ENCODE peak calls at places on chromosomes 13 and 19, in seven cellular contexts. R is IMR-90, E is A549, C is H1, A is GM12878, Z is SK-N-SH, B is HepG2. G is an unnamed sample.

GRCh38 chr19:6233051-6233826 is 46.5 kb downstream of the MLLT1 start:
- DNase-seq in R (peak; percentile 43), Z (no peak), B (no peak), C (no peak), E (no peak), A (no peak), G (no peak)

GRCh38 chr19:50721441-50722137 is 1.6 kb upstream of the CLEC11A start:
- DNase-seq in C (no peak), A (no peak), R (no peak), Z (no peak), E (no peak), B (no peak), G (no peak)

GRCh38 chr19:50949792-50950320 is 3.0 kb downstream of the KLK5 start:
- DNase-seq in B (no peak), Z (no peak), A (no peak), R (no peak), C (no peak), E (no peak), G (no peak)

GRCh38 chr13:71515639-71516038 is 351.4 kb downstream of the DACH1 start:
- DNase-seq in A (no peak), Z (no peak), C (no peak), E (no peak), R (no peak), B (no peak), G (no peak)

GRCh38 chr13:62627226-62627625 is 1211.6 kb upstream of the PCDH20 start:
- DNase-seq in E (no peak), C (no peak), R (no peak), A (no peak), B (no peak), Z (no peak), G (no peak)

GRCh38 chr19:16627194-16627927 is 643 bp downstream of the MED26 start:
- DNase-seq in C (no peak), A (no peak), Z (peak; percentile 44), E (no peak), R (no peak), B (peak; percentile 10), G (no peak)

GRCh38 chr13:42107006-42107405 is 58.6 kb downstream of the DGKH start:
- DNase-seq in A (no peak), R (no peak), B (no peak), Z (no peak), C (no peak), E (no peak), G (no peak)

GRCh38 chr13:51807041-51807440 is 3.1 kb upstream of the DHRS12 start:
- DNase-seq in E (no peak), Z (no peak), C (no peak), B (no peak), R (no peak), A (no peak), G (no peak)

GRCh38 chr13:105016266-105016665 is 1519.2 kb downstream of the EFNB2 start:
- DNase-seq in R (no peak), C (no peak), E (no peak), B (no peak), Z (no peak), A (no peak), G (no peak)

GRCh38 chr19:9175326-9175725 is 3.5 kb upstream of the OR7D2 start:
- DNase-seq in Z (no peak), R (no peak), C (no peak), E (no peak), B (no peak), A (no peak), G (no peak)

GRCh38 chr19:35120492-35120891 is 4.9 kb downstream of the FXYD3 start:
- DNase-seq in A (no peak), C (no peak), E (peak; percentile 57), B (no peak), Z (no peak), R (peak; percentile 66), G (no peak)

GRCh38 chr13:33235564-33235963 is 50.0 kb downstream of the STARD13 start:
- DNase-seq in Z (no peak), B (no peak), C (no peak), R (no peak), E (no peak), A (no peak), G (no peak)

GRCh38 chr19:44260343-44260681 is 626 bp downstream of the ZNF233 start:
- DNase-seq in B (no peak), R (no peak), A (no peak), Z (peak; percentile 21), C (no peak), E (no peak), G (no peak)

GRCh38 chr19:33252971-33253370 is 27.3 kb upstream of the SLC7A10 start:
- DNase-seq in E (no peak), Z (no peak), B (no peak), R (no peak), A (no peak), C (no peak), G (no peak)

GRCh38 chr19:55649579-55650557 is 1.9 kb downstream of the CCDC106 start:
- DNase-seq in E (no peak), R (no peak), C (no peak), A (no peak), Z (no peak), B (no peak), G (no peak)

GRCh38 chr19:55648657-55649578 is 906 bp downstream of the CCDC106 start:
- DNase-seq in B (no peak), A (no peak), E (no peak), C (no peak), Z (peak; percentile 41), R (no peak), G (peak; percentile 52)

GRCh38 chr19:55650602-55651230 is 2.7 kb downstream of the CCDC106 start:
- DNase-seq in Z (peak; percentile 3), B (no peak), A (no peak), C (no peak), E (no peak), R (no peak), G (no peak)

GRCh38 chr19:55652311-55653078 is 2.3 kb upstream of the U2AF2 start:
- DNase-seq in C (no peak), B (no peak), R (no peak), A (no peak), Z (no peak), E (no peak), G (no peak)

GRCh38 chr19:55651236-55651635 is 3.2 kb downstream of the CCDC106 start:
- DNase-seq in C (no peak), R (no peak), B (no peak), A (no peak), Z (no peak), E (no peak), G (no peak)
- TF ChIP-seq RFX5 in C (no peak), R (no peak), B (no peak), A (no peak), Z (no peak), E (no peak), G (no peak)

GRCh38 chr19:55247621-55248099 is 11.2 kb downstream of the PPP6R1 start:
- DNase-seq in R (no peak), E (peak; percentile 74), C (no peak), B (no peak), Z (peak; percentile 71), A (no peak), G (no peak)

GRCh38 chr19:55246462-55247451 is 12.1 kb downstream of the PPP6R1 start:
- DNase-seq in C (no peak), E (no peak), R (no peak), Z (no peak), B (no peak), A (no peak), G (peak; percentile 53)

GRCh38 chr19:55244004-55244680 is 14.7 kb downstream of the PPP6R1 start:
- DNase-seq in R (no peak), C (no peak), A (no peak), Z (no peak), B (no peak), E (no peak), G (no peak)

GRCh38 chr19:55248166-55248675 is 10.6 kb downstream of the PPP6R1 start:
- DNase-seq in A (no peak), Z (peak; percentile 69), E (no peak), B (no peak), R (no peak), C (no peak), G (no peak)

GRCh38 chr19:55245236-55245904 is 13.4 kb downstream of the PPP6R1 start:
- DNase-seq in B (no peak), Z (no peak), C (no peak), R (no peak), A (no peak), E (no peak), G (no peak)
- TF ChIP-seq RFX5 in B (no peak), Z (no peak), C (no peak), R (no peak), A (no peak), E (no peak), G (no peak)

DNA sequence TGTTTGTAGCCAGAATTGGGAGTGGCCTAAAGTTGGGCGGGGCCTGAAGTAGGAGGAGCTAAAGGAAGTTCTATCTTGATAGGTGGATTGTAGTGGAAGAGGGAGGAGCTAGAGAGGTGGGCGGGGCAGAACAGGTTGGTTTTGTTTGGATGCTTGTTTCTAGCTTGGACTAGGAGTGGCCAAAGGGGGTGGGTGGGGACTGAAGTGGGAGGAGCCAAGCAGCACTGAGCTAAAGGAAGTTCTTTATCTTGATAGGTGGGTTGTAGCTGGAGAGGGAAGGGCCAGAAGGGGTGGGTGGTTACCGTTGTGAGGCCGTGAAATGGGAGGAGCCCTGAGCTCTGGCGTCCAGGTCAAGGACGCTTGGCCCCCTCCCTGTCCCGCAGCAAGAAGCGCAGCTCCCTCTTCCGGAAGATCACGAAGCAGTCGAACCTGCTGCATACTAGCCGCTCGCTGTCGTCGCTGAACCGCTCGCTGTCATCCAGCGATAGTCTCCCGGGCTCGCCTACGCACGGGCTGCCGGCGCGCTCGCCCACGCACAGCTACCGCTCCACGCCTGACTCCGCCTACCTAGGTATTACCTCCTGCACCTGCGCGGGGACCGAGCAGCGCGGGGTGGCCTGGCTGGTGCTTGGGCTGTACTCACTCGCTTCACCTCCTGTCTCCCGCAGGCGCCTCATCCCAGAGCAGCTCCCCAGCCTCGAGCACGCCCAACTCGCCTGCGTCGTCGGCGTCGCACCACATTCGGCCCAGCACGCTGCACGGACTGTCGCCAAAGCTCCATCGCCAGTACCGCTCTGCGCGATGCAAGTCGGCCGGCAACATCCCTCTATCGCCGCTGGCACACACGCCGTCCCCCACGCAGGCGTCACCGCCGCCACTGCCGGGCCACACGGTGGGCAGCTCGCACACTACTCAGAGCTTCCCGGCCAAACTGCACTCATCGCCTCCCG is 8.0 kb downstream of the DNASE2 start:
- DNase-seq in B (peak; percentile 17), Z (peak; percentile 83), E (peak; percentile 64), R (peak; percentile 37), C (no peak), A (no peak), G (peak; percentile 92)
- TF ChIP-seq RFX5 in B (no peak), Z (no peak), E (no peak), R (no peak), C (no peak), A (no peak), G (no peak)

DNA sequence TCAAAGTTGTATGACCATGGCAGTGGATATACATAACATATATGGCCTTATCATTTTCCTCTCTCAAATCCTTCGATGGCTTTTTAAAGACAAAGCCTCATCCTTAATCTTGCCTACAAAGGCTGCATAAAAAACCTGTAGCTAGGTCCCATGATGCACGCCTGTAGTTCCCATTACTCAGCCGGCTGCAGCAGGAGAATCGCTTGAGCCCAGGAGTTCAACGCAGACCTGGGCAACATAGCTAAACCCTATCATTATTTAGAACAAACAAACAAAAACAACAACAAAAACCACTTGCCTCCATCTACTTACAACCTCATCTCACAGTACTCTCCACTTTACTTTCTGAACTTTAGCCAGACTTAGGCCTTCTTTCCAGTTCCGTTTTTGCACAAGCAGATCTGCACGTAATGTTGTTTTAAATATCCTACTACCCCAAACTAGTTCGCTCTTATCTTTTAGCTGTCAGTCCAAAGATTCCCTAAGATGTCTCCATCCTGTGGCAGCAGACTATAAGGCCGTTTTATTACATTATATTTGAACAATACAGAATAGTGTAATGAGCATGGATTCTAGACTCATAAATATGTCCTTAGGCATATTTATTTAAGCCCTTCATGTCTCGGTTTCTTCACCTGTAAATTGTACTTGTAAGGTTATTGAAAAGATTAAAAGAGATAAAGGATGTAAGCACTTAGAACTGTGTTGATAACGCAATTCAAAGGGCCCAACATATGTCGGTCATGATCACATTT is 969 bp upstream of the POMP start:
- DNase-seq in B (no peak), E (peak; percentile 11), Z (peak; percentile 7), A (peak; percentile 51), C (no peak), R (peak; percentile 58), G (no peak)
- TF ChIP-seq RFX5 in B (no peak), E (no peak), Z (no peak), A (no peak), C (no peak), R (no peak), G (no peak)